ENCODE peak calls at places on chromosomes 12 and 14, in five cellular contexts. I is HepG2, A is K562, X is H1, E is GM12878. P is an unnamed sample.
A peak's percentile ranks its signal among the peaks of the same experiment; 100 is the strongest.

GRCh38 chr14:104224516-104225281 is 86.3 kb downstream of the KIF26A start:
- DNase-seq in I (no peak), A (peak; percentile 27), X (peak; percentile 88), E (no peak), P (peak; percentile 77)

GRCh38 chr14:87896393-87897380 is 96.3 kb downstream of the GALC start:
- DNase-seq in I (peak; percentile 41), A (peak; percentile 44), X (no peak), E (no peak), P (no peak)

GRCh38 chr12:108302471-108303311 is 36.4 kb downstream of the CMKLR1 start:
- DNase-seq in I (peak; percentile 84), A (no peak), X (no peak), E (no peak), P (peak; percentile 57)

GRCh38 chr14:94038921-94039629 is 12.9 kb downstream of the OTUB2 start:
- DNase-seq in I (no peak), A (no peak), X (no peak), E (no peak), P (no peak)

GRCh38 chr12:18443768-18444437 is 182.6 kb downstream of the PIK3C2G start:
- DNase-seq in I (no peak), A (no peak), X (no peak), E (no peak), P (no peak)

GRCh38 chr12:111010916-111011657 is 90.7 kb upstream of the MYL2 start:
- DNase-seq in I (no peak), A (no peak), X (no peak), E (no peak), P (no peak)

GRCh38 chr12:25935355-25936144 is 22.9 kb upstream of the RASSF8 start:
- DNase-seq in I (no peak), A (no peak), X (no peak), E (no peak), P (no peak)

GRCh38 chr12:23041774-23042173 is 416.8 kb downstream of the ETNK1 start:
- DNase-seq in I (no peak), A (no peak), X (no peak), E (no peak), P (no peak)

GRCh38 chr14:56195219-56195618 is 77.0 kb downstream of the PELI2 start:
- DNase-seq in I (no peak), A (no peak), X (no peak), E (no peak), P (peak; percentile 32)

GRCh38 chr12:119938049-119938667 is 50.9 kb upstream of the BICDL1 start:
- DNase-seq in I (peak; percentile 39), A (peak; percentile 76), X (peak; percentile 87), E (peak; percentile 20), P (peak; percentile 78)

GRCh38 chr12:69515394-69515793 is 45.2 kb downstream of the FRS2 start:
- DNase-seq in I (no peak), A (no peak), X (no peak), E (no peak), P (no peak)

GRCh38 chr12:76037130-76038105 is 5.8 kb upstream of the PHLDA1 start:
- DNase-seq in I (peak; percentile 77), A (peak; percentile 80), X (no peak), E (peak; percentile 34), P (no peak)

GRCh38 chr12:91685917-91686316 is 459.7 kb downstream of the BTG1 start:
- DNase-seq in I (no peak), A (no peak), X (no peak), E (no peak), P (no peak)

GRCh38 chr14:71620401-71620800 is 311.8 kb upstream of the RGS6 start:
- DNase-seq in I (no peak), A (no peak), X (no peak), E (no peak), P (no peak)

GRCh38 chr12:109681986-109682707 is 31.5 kb upstream of the FAM222A start:
- DNase-seq in I (no peak), A (no peak), X (no peak), E (no peak), P (no peak)

GRCh38 chr14:44453433-44454171 is 53.5 kb downstream of the FSCB start:
- DNase-seq in I (no peak), A (no peak), X (no peak), E (no peak), P (no peak)
- TF ChIP-seq ATF3 in I (no peak), A (no peak), X (no peak), E (no peak), P (no peak)

GRCh38 chr12:132327351-132328171 is 1.8 kb downstream of the GALNT9 start:
- DNase-seq in I (no peak), A (no peak), X (no peak), E (no peak), P (no peak)
- TF ChIP-seq CREB1 in I (no peak), A (no peak), X (no peak), E (no peak), P (no peak)

GRCh38 chr12:84508325-84508861 is 404.2 kb downstream of the SLC6A15 start:
- DNase-seq in I (peak; percentile 12), A (no peak), X (no peak), E (no peak), P (no peak)
- TF ChIP-seq SP1 in I (no peak), A (no peak), X (no peak), E (no peak), P (no peak)

GRCh38 chr14:100585448-100586152 is 1.6 kb downstream of the BEGAIN start:
- DNase-seq in I (no peak), A (no peak), X (no peak), E (no peak), P (peak; percentile 9)

GRCh38 chr14:100582496-100583165 is 4.6 kb downstream of the BEGAIN start:
- DNase-seq in I (no peak), A (no peak), X (no peak), E (no peak), P (peak; percentile 3)

GRCh38 chr14:100583245-100583644 is 4.0 kb downstream of the BEGAIN start:
- DNase-seq in I (no peak), A (no peak), X (no peak), E (no peak), P (no peak)

GRCh38 chr14:100586153-100586519 is 1.1 kb downstream of the BEGAIN start:
- DNase-seq in I (no peak), A (no peak), X (no peak), E (no peak), P (no peak)

DNA sequence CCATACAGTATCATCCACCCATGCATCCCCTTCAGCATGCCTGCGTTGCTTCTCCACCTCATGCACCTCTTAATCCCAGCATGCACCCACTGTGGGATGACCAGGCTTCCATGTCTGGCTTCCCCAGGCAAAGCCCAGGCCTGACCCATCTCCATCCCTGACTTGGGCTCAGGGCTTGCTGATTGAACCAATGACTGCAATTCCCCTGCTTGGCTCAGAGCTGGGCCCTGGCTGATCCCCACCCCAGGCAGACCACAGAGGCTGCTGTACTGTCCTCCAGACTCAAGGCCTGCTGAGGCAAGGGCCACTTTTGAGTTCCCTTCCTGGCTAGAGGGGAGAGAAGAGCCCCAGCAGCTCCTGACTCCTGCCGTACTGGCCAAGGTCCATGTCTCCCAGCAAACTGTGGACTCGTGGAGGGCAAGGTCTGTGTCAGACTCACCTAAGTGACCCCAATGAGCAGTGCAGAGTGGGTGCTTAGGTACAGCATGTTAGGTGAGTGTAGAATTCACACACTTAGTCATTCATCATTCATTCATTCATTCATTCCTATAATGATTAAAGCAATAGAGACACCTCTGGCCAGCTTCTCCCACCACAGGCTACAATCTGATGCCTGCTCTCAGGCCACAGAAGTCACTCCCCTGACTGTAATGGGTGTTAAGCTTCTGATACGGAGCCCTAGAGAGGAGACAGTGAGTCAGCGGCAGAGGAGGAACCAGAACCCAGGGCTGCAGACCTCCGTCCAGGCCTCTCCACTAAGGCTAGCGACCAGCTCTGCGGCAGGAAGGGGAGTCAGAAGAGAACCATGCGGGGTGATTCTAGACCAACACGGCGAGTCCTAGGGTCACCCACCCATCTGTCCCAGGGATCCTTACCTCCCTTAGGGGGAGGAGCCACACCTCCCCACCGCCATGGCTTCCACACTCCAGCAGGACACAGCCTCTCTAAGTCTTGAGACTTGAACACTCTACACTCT is 2.9 kb downstream of the BEGAIN start:
- DNase-seq in I (no peak), A (peak; percentile 69), X (no peak), E (no peak), P (peak; percentile 5)
- TF ChIP-seq ATF3 in I (no peak), A (peak; percentile 30), X (no peak), E (no peak), P (no peak)

DNA sequence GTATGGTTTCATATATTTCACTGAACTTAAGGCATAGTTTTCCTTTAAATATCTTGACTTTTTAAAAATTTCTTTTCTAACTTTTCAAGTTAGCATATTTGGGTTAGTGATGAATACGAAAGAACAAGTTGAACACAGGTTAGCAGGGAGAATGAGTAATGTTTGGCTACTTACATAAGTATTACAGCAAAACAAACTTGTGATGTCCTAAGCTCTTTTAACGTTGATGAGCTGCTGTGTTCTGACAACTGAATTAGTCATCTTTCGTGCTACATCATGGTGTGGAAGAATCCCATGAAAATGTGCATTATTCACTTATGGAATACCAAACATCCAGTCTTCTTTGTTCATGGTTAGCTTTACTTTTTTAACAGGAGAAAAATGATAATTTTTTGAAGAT is 36.3 kb upstream of the PDZRN4 start:
- DNase-seq in I (no peak), A (no peak), X (no peak), E (no peak), P (no peak)
- TF ChIP-seq CREB1 in I (no peak), A (no peak), X (no peak), E (no peak), P (no peak)

GRCh38 chr14:51093371-51094281 is 1.3 kb downstream of the TRIM9 start:
- DNase-seq in I (no peak), A (no peak), X (peak; percentile 80), E (no peak), P (peak; percentile 66)
- TF ChIP-seq SP1 in I (no peak), A (no peak), X (no peak), E (no peak), P (no peak)